ENCODE peak calls at places on chromosomes 2 and 18, in seven cellular contexts. T is tibial nerve; Z is prostate gland; O is spleen; J is CD8-positive, alpha-beta T cell; S is caudate nucleus; Y is PC-9. V is an unnamed sample.

GRCh38 chr2:171958475-171958874 is 36.2 kb downstream of the HAT1 start:
- DNase-seq in T (no peak), Z (no peak), O (no peak), J (no peak), S (no peak), Y (no peak), V (peak; percentile 85)

GRCh38 chr2:64797881-64798590 is 144.3 kb upstream of the SERTAD2 start:
- DNase-seq in T (no peak), Z (peak; percentile 68), O (no peak), J (no peak), S (no peak), Y (peak; percentile 63), V (peak; percentile 75)

GRCh38 chr18:25826823-25827617 is 263.4 kb downstream of the SS18 start:
- DNase-seq in T (no peak), Z (no peak), O (no peak), J (no peak), S (no peak), Y (no peak), V (no peak)

GRCh38 chr2:113075600-113075999 is 7.8 kb downstream of the IL1F10 start:
- DNase-seq in T (no peak), Z (no peak), O (no peak), J (no peak), S (no peak), Y (no peak), V (no peak)

GRCh38 chr2:54573532-54573915 is 117.4 kb downstream of the SPTBN1 start:
- DNase-seq in T (no peak), Z (no peak), O (no peak), J (no peak), S (no peak), Y (no peak), V (no peak)

GRCh38 chr2:174024524-174025270 is 59.5 kb upstream of the SP3 start:
- DNase-seq in T (peak; percentile 88), Z (peak; percentile 73), O (no peak), J (no peak), S (no peak), Y (no peak), V (peak; percentile 80)

GRCh38 chr18:57959278-57959677 is 84.7 kb upstream of the NEDD4L start:
- DNase-seq in T (no peak), Z (no peak), O (no peak), J (no peak), S (peak; percentile 3), Y (peak; percentile 2), V (peak; percentile 62)

GRCh38 chr2:169018390-169018789 is 12.7 kb downstream of the ABCB11 start:
- DNase-seq in T (no peak), Z (no peak), O (no peak), J (no peak), S (no peak), Y (no peak), V (no peak)

GRCh38 chr2:231613054-231613654 is 20.5 kb downstream of the TEX44 start:
- DNase-seq in T (no peak), Z (no peak), O (peak; percentile 85), J (no peak), S (no peak), Y (no peak), V (no peak)

GRCh38 chr2:58535994-58536393 is 294.9 kb upstream of the FANCL start:
- DNase-seq in T (no peak), Z (no peak), O (no peak), J (no peak), S (no peak), Y (no peak), V (no peak)

GRCh38 chr2:207432471-207432870 is 97.3 kb upstream of the CREB1 start:
- DNase-seq in T (no peak), Z (no peak), O (no peak), J (no peak), S (no peak), Y (no peak), V (peak; percentile 82)

GRCh38 chr18:5518899-5519371 is 24.9 kb downstream of the EPB41L3 start:
- DNase-seq in T (no peak), Z (no peak), O (no peak), J (no peak), S (no peak), Y (no peak), V (peak; percentile 71)
- H3K27ac ChIP-seq in T (peak overlapping the region; percentile 65), Z (no peak overlapping the region), O (no peak overlapping the region), J (no peak overlapping the region), S (no peak overlapping the region), Y (no peak overlapping the region), V (no peak overlapping the region)

GRCh38 chr18:48966523-48966922 is 15.8 kb upstream of the SMAD7 start:
- DNase-seq in T (no peak), Z (no peak), O (no peak), J (no peak), S (no peak), Y (no peak), V (no peak)

GRCh38 chr18:48962252-48962856 is 11.6 kb upstream of the SMAD7 start:
- DNase-seq in T (no peak), Z (no peak), O (no peak), J (no peak), S (no peak), Y (no peak), V (no peak)

GRCh38 chr18:48962857-48963554 is 12.2 kb upstream of the SMAD7 start:
- DNase-seq in T (no peak), Z (no peak), O (no peak), J (no peak), S (no peak), Y (no peak), V (peak; percentile 90)

GRCh38 chr18:48961547-48961946 is 10.8 kb upstream of the SMAD7 start:
- DNase-seq in T (no peak), Z (no peak), O (peak; percentile 1), J (no peak), S (no peak), Y (no peak), V (peak; percentile 52)

DNA sequence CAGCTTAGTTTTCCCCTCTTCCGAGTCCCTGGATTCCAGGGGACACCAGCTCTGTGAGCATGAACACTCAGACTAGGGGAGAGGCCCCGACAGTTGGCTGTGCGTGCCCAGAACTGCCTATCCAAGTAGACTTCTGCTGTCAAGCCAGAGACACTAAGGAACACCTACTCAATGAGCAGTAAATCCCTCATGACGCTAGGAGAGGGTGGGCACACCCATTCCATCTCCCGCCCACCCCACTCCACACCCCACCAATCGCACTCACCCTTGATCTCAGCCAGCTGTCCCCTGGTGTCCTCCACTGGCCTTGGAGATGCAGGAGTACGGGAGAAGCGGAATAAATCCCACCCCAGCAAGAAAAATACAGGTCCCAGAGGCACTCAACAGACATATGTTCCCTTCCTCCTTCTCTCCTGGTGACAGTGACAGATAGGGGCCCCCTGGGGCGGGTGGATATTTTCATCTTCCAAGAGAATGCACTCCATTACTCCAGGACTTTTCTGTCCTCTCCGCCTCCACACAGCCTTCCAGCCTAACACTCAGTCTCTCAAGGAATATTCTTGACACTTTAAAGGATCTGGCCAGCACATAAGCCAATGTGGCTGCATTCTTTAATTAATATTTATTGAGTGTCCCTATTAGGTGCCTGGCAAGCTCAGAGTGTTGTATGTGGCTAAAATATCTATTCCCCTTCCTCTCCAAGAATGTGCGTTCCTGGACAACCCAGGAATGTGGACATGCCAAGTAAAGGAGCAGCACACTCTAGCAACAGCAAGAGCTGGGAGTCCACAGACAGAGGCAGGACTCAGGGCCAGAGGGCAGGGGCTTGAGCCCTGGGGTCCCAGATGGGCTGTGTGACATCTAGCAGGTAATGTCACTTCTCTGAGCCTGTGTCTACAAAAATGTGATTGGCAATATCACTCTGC is 13.1 kb upstream of the SMAD7 start:
- DNase-seq in T (no peak), Z (no peak), O (peak; percentile 63), J (no peak), S (no peak), Y (no peak), V (no peak)
- H3K27ac ChIP-seq in T (no peak overlapping the region), Z (no peak overlapping the region), O (no peak overlapping the region), J (no peak overlapping the region), S (no peak overlapping the region), Y (no peak overlapping the region), V (peak overlapping the region; percentile 65)

GRCh38 chr2:179741317-179741716 is 120.1 kb downstream of the ZNF385B start:
- DNase-seq in T (no peak), Z (no peak), O (no peak), J (no peak), S (no peak), Y (no peak), V (no peak)
- H3K27ac ChIP-seq in T (peak overlapping the region; percentile 79), Z (no peak overlapping the region), O (no peak overlapping the region), J (no peak overlapping the region), S (no peak overlapping the region), Y (no peak overlapping the region), V (no peak overlapping the region)

GRCh38 chr2:18824317-18824716 is 234.9 kb upstream of the NT5C1B start:
- DNase-seq in T (no peak), Z (no peak), O (no peak), J (no peak), S (no peak), Y (peak; percentile 67), V (no peak)
- H3K27ac ChIP-seq in T (no peak overlapping the region), Z (no peak overlapping the region), O (no peak overlapping the region), J (no peak overlapping the region), S (no peak overlapping the region), Y (peak overlapping the region; percentile 57), V (no peak overlapping the region)

GRCh38 chr18:62768172-62768943 is 53.0 kb downstream of the PHLPP1 start:
- DNase-seq in T (no peak), Z (no peak), O (no peak), J (no peak), S (no peak), Y (no peak), V (no peak)

GRCh38 chr18:62769216-62769615 is 53.9 kb downstream of the PHLPP1 start:
- DNase-seq in T (no peak), Z (no peak), O (no peak), J (no peak), S (no peak), Y (no peak), V (peak; percentile 19)

GRCh38 chr18:62772860-62773584 is 57.7 kb downstream of the PHLPP1 start:
- DNase-seq in T (no peak), Z (no peak), O (no peak), J (no peak), S (no peak), Y (no peak), V (no peak)

GRCh38 chr18:62773691-62774090 is 58.4 kb downstream of the PHLPP1 start:
- DNase-seq in T (no peak), Z (no peak), O (no peak), J (no peak), S (no peak), Y (no peak), V (no peak)

GRCh38 chr18:62771494-62771893 is 56.2 kb downstream of the PHLPP1 start:
- DNase-seq in T (no peak), Z (no peak), O (no peak), J (no peak), S (no peak), Y (no peak), V (no peak)
- H3K27ac ChIP-seq in T (no peak overlapping the region), Z (no peak overlapping the region), O (no peak overlapping the region), J (no peak overlapping the region), S (no peak overlapping the region), Y (no peak overlapping the region), V (no peak overlapping the region)